ENCODE peak calls at places on chromosomes 3 and 15, in eight cellular contexts. M is psoas muscle, B is iPS-NIHi11, T is neural crest cell, W is GM20000, G is NCI-H345, I is HT-29, N is EL. S is an unnamed sample.

GRCh38 chr3:171874251-171874679 is 31.1 kb downstream of the TMEM212 start:
- DNase-seq in M (no peak), B (peak), T (no peak), W (no peak), G (no peak), I (no peak), N (peak), S (no peak)

GRCh38 chr3:33364531-33365128 is 75.6 kb downstream of the UBP1 start:
- DNase-seq in M (no peak), B (no peak), T (no peak), W (no peak), G (no peak), I (no peak), N (peak), S (no peak)

GRCh38 chr3:161977063-161977462 is 480.5 kb downstream of the OTOL1 start:
- DNase-seq in M (no peak), B (no peak), T (no peak), W (no peak), G (no peak), I (no peak), N (peak), S (no peak)

GRCh38 chr3:151919446-151919845 is 46.0 kb downstream of the SUCNR1 start:
- DNase-seq in M (no peak), B (no peak), T (no peak), W (no peak), G (no peak), I (no peak), N (no peak), S (no peak)

GRCh38 chr15:35466476-35466875 is 79.5 kb downstream of the DPH6 start:
- DNase-seq in M (no peak), B (no peak), T (no peak), W (no peak), G (no peak), I (no peak), N (no peak), S (no peak)

GRCh38 chr3:65960087-65960486 is 78.6 kb downstream of the MAGI1 start:
- DNase-seq in M (no peak), B (no peak), T (no peak), W (no peak), G (no peak), I (no peak), N (no peak), S (no peak)

GRCh38 chr3:186511245-186511644 is 32.9 kb downstream of the CRYGS start:
- DNase-seq in M (no peak), B (no peak), T (no peak), W (peak), G (no peak), I (no peak), N (no peak), S (no peak)

GRCh38 chr3:14565791-14566588 is 25.8 kb upstream of the GRIP2 start:
- DNase-seq in M (no peak), B (no peak), T (no peak), W (no peak), G (no peak), I (no peak), N (peak), S (no peak)

GRCh38 chr3:171982829-171983228 is 56.5 kb upstream of the FNDC3B start:
- DNase-seq in M (no peak), B (peak), T (no peak), W (no peak), G (no peak), I (no peak), N (peak), S (no peak)

GRCh38 chr3:139561959-139562676 is 22.6 kb upstream of the RBP1 start:
- DNase-seq in M (no peak), B (peak), T (peak), W (peak), G (peak), I (peak), N (no peak), S (no peak)

GRCh38 chr15:66763186-66764066 is 61.4 kb downstream of the SMAD6 start:
- DNase-seq in M (peak), B (no peak), T (no peak), W (no peak), G (no peak), I (peak), N (no peak), S (no peak)

GRCh38 chr3:171772427-171773056 is 37.7 kb downstream of the PLD1 start:
- DNase-seq in M (peak), B (peak), T (peak), W (peak), G (peak), I (peak), N (peak), S (peak)

GRCh38 chr3:99484871-99485270 is 153.5 kb upstream of the COL8A1 start:
- DNase-seq in M (no peak), B (no peak), T (no peak), W (no peak), G (no peak), I (no peak), N (peak), S (no peak)

GRCh38 chr15:88989578-88989977 is 76.4 kb upstream of the MFGE8 start:
- DNase-seq in M (no peak), B (no peak), T (no peak), W (no peak), G (no peak), I (no peak), N (peak), S (no peak)

GRCh38 chr15:61549727-61550126 is 320.6 kb upstream of the RORA start:
- DNase-seq in M (no peak), B (no peak), T (no peak), W (no peak), G (no peak), I (no peak), N (no peak), S (no peak)

GRCh38 chr15:75943713-75944215 is 40.1 kb downstream of the FBXO22 start:
- DNase-seq in M (no peak), B (no peak), T (no peak), W (no peak), G (no peak), I (no peak), N (peak), S (no peak)

GRCh38 chr3:100105536-100105935 is 8.8 kb downstream of the FILIP1L start:
- DNase-seq in M (no peak), B (no peak), T (no peak), W (peak), G (no peak), I (no peak), N (peak), S (no peak)

GRCh38 chr15:67248106-67248505 is 6.4 kb downstream of the AAGAB start:
- DNase-seq in M (no peak), B (no peak), T (no peak), W (no peak), G (no peak), I (no peak), N (no peak), S (no peak)

GRCh38 chr3:44442591-44443309 is 34.7 kb downstream of the ZNF445 start:
- DNase-seq in M (no peak), B (no peak), T (no peak), W (no peak), G (no peak), I (no peak), N (no peak), S (no peak)

S was measured in GM12891.